ENCODE peak calls at places on chromosomes 3 and 15, in five cellular contexts. E, N, V, Q and W are unnamed samples.

GRCh38 chr3:194956697-194957396 is 271.2 kb downstream of the FAM43A start:
- ATAC-seq in Q (no peak), N (no peak), E (no peak), V (no peak), W (peak)

GRCh38 chr3:71616571-71617021 is 33.1 kb upstream of the FOXP1 start:
- ATAC-seq in N (no peak), E (no peak), Q (no peak), V (no peak), W (no peak)

GRCh38 chr15:74839526-74840395 is 3.2 kb downstream of the ULK3 start:
- ATAC-seq in Q (peak), V (no peak), E (no peak), N (no peak), W (no peak)

GRCh38 chr3:171788546-171789351 is 21.5 kb downstream of the PLD1 start:
- ATAC-seq in V (peak), N (no peak), Q (no peak), E (no peak), W (peak)

GRCh38 chr3:136186330-136186729 is 9.8 kb downstream of the MSL2 start:
- ATAC-seq in Q (peak), N (peak), V (peak), E (peak), W (no peak)

GRCh38 chr3:138412821-138413531 is 21.4 kb upstream of the ESYT3 start:
- ATAC-seq in E (peak), V (no peak), N (peak), Q (peak), W (no peak)

GRCh38 chr3:129305592-129306091 is 27.0 kb downstream of the HMCES start:
- ATAC-seq in E (peak), Q (no peak), V (peak), N (peak), W (peak)

GRCh38 chr3:106167728-106168127 is 298.9 kb upstream of the CBLB start:
- ATAC-seq in E (no peak), V (no peak), Q (no peak), N (no peak), W (no peak)

GRCh38 chr15:92667291-92667904 is 11.8 kb upstream of the FAM174B start:
- ATAC-seq in Q (peak), E (peak), V (peak), N (no peak), W (peak)

GRCh38 chr3:52004158-52004787 is 8.6 kb upstream of the RPL29 start:
- ATAC-seq in V (no peak), E (peak), N (peak), Q (peak), W (no peak)

GRCh38 chr3:187795207-187795960 is 50.1 kb upstream of the BCL6 start:
- ATAC-seq in N (peak), Q (no peak), V (peak), E (no peak), W (no peak)

GRCh38 chr3:38579146-38579545 is 70.3 kb downstream of the SCN5A start:
- ATAC-seq in E (no peak), V (no peak), N (peak), Q (peak), W (no peak)

GRCh38 chr3:59606638-59607262 is 556.9 kb upstream of the CFAP20DC start:
- ATAC-seq in V (no peak), E (peak), Q (no peak), N (no peak), W (no peak)

GRCh38 chr3:190038050-190038631 is 82.6 kb downstream of the P3H2 start:
- ATAC-seq in V (peak), E (peak), Q (no peak), N (no peak), W (peak)

GRCh38 chr3:168273917-168274316 is 178.2 kb upstream of the GOLIM4 start:
- ATAC-seq in N (no peak), V (no peak), Q (no peak), E (no peak), W (no peak)

GRCh38 chr3:56772926-56773587 is 28.7 kb downstream of the ARHGEF3 start:
- ATAC-seq in E (no peak), Q (no peak), N (no peak), V (no peak), W (no peak)

GRCh38 chr3:194346621-194347020 is 4.5 kb downstream of the CPN2 start:
- ATAC-seq in E (peak), N (no peak), Q (no peak), V (peak), W (no peak)

GRCh38 chr15:45855907-45856579 is 221.2 kb downstream of the SQOR start:
- ATAC-seq in E (peak), V (peak), N (peak), Q (no peak), W (no peak)

GRCh38 chr3:98695816-98696215 is 67.3 kb upstream of the ST3GAL6 start:
- ATAC-seq in N (no peak), Q (no peak), V (no peak), E (no peak), W (no peak)

GRCh38 chr15:73564255-73564654 is 68.9 kb downstream of the NPTN start:
- ATAC-seq in V (no peak), E (peak), Q (no peak), N (peak), W (no peak)

GRCh38 chr3:158769519-158770253 is 32.2 kb upstream of the MFSD1 start:
- ATAC-seq in E (no peak), N (no peak), Q (no peak), V (no peak), W (peak)

GRCh38 chr15:29623240-29623639 is 199.0 kb downstream of the TJP1 start:
- ATAC-seq in Q (no peak), V (no peak), N (no peak), E (no peak), W (no peak)

GRCh38 chr3:52194541-52195296 is 3.2 kb upstream of the ALAS1 start:
- ATAC-seq in Q (no peak), N (no peak), E (peak), V (no peak), W (peak)

GRCh38 chr15:79981861-79982455 is 11.0 kb upstream of the BCL2A1 start:
- ATAC-seq in E (no peak), V (no peak), Q (no peak), N (no peak), W (no peak)

GRCh38 chr15:70036585-70037343 is 61.0 kb downstream of the TLE3 start:
- ATAC-seq in V (peak), E (peak), Q (no peak), N (no peak), W (no peak)

GRCh38 chr3:141442421-141442820 is 44.4 kb upstream of the RASA2 start:
- ATAC-seq in N (no peak), V (no peak), E (peak), Q (no peak), W (peak)

GRCh38 chr15:75065851-75066509 is 42.6 kb downstream of the PPCDC start:
- ATAC-seq in N (no peak), Q (peak), E (peak), V (no peak), W (no peak)

GRCh38 chr15:87527416-87527815 is 729.1 kb downstream of the NTRK3 start:
- ATAC-seq in Q (no peak), N (peak), E (no peak), V (no peak), W (no peak)

GRCh38 chr3:5299146-5299545 is 111.6 kb downstream of the EDEM1 start:
- ATAC-seq in V (no peak), Q (no peak), N (no peak), E (no peak), W (no peak)

GRCh38 chr3:5302661-5303060 is 115.2 kb downstream of the EDEM1 start:
- ATAC-seq in N (no peak), E (no peak), Q (no peak), V (no peak), W (no peak)

GRCh38 chr3:5304188-5304587 is 116.7 kb downstream of the EDEM1 start:
- ATAC-seq in N (no peak), E (no peak), V (peak), Q (no peak), W (no peak)

GRCh38 chr3:5300638-5301037 is 113.1 kb downstream of the EDEM1 start:
- ATAC-seq in V (no peak), N (no peak), E (no peak), Q (no peak), W (no peak)

DNA sequence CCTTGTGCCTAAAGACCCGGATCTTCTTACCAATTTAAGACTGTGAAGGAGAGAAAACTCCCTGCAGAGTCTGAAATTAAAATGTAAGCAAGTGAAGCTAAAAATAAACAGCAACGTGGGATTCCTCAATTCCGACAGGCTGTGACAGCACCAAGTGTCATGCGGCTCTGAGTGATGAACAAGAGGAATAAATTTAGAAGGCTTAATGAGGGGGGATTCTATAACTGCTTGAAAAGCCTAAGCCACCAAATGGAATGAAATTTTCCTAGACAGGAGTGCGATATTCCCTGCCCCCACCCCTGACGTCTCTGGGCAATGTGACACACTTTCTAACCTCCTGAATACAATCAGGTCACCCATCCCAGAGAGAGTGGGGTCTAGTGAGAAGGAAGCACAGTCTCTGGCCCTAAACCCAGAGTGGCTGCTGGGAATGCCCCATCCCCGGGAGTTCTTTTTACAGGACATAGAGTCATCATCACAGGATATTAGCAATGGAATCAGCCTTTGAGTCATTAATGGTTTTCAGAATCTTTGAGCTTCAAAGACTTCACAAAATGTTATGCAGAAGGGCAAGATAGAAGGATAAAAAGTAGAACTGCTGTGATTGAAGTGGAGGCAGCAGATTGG is 114.3 kb downstream of the EDEM1 start:
- ATAC-seq in N (peak), Q (no peak), E (no peak), V (no peak), W (no peak)
- H3K4me3 ChIP-seq in N (no peak), Q (no peak), E (no peak), V (no peak), W (no peak)

DNA sequence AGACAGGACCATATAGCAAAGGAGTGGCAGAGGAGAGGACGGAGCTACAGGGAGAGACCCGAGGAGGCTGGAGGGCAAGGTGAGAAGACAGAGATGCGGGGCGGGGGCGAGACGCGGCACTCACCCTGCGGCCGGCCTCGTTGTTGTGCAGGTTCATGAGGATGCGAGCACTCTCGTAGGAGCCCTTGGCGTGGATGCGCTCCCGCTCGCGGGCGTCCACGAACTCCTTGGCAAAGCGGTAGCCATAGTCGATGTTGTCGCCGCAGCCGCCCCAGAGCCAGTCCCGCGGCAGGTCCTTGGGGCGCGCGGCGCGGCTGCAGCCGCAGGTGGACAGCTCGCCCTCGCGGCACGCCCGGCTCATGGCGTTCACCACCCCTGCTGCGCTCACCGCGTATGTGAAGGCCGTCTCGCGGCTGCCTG is 12.9 kb downstream of the WNT5A start:
- ATAC-seq in V (peak), N (no peak), Q (no peak), E (no peak), W (no peak)
- H3K4me3 ChIP-seq in V (no peak), N (no peak), Q (no peak), E (no peak), W (no peak)

GRCh38 chr3:11638669-11639402 is 4.9 kb downstream of the VGLL4 start:
- ATAC-seq in E (no peak), N (peak), V (no peak), Q (no peak), W (no peak)

GRCh38 chr3:11635671-11636371 is 7.9 kb downstream of the VGLL4 start:
- ATAC-seq in V (no peak), Q (no peak), N (no peak), E (peak), W (no peak)

GRCh38 chr3:11636372-11636760 is 7.3 kb downstream of the VGLL4 start:
- ATAC-seq in E (no peak), V (no peak), Q (no peak), N (no peak), W (no peak)

GRCh38 chr3:11640009-11640673 is 3.6 kb downstream of the VGLL4 start:
- ATAC-seq in N (no peak), E (no peak), Q (no peak), V (no peak), W (no peak)

GRCh38 chr3:11637901-11638668 is 5.6 kb downstream of the VGLL4 start:
- ATAC-seq in E (no peak), N (no peak), Q (no peak), V (no peak), W (no peak)
- H3K4me3 ChIP-seq in E (no peak), N (peak), Q (peak), V (no peak), W (peak)

DNA sequence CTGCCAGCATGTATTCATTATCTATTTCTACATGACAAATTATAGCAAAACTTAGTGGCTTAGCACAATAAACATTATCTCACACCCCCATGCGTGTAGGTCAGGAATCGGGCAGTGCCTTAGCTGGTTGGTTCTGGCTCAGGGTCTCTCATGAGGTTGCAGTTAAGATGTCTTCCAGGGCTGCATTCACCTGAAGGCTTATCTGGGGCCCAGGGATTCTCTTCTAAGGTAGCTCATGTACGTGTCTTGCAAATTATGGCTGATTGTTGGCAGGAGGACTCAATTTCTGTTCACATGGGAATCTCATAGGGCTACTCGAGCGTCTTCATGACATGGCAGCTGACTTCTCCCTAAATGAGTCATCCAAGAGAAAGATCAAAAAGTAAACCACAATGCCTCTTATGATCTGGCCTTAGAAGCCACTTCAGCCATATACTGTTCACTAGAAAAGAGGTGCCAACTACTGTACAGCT is 42.9 kb upstream of the TSC22D2 start:
- ATAC-seq in Q (no peak), V (no peak), E (peak), N (no peak), W (no peak)
- H3K4me3 ChIP-seq in Q (no peak), V (no peak), E (no peak), N (no peak), W (no peak)